ENCODE peak calls at places on chromosomes 12 and 14, in six cellular contexts. G is BJ, M is fibroblast of lung, Y is cardiac fibroblast, A is breast epithelium, J is AG09309. U is an unnamed sample.

GRCh38 chr12:14059538-14059937 is 78.1 kb upstream of the GRIN2B start:
- DNase-seq in G (no peak), M (no peak), Y (no peak), A (no peak), J (no peak), U (no peak)

GRCh38 chr14:68762944-68763831 is 29.7 kb downstream of the ZFP36L1 start:
- DNase-seq in G (no peak), M (peak; percentile 75), Y (peak; percentile 39), A (peak; percentile 67), J (no peak), U (peak; percentile 87)

GRCh38 chr14:74085047-74085637 is 386 bp downstream of the LIN52 start:
- DNase-seq in G (no peak), M (peak; percentile 62), Y (peak; percentile 44), A (peak; percentile 23), J (no peak), U (peak; percentile 18)

GRCh38 chr14:23588884-23589598 is 10.5 kb upstream of the JPH4 start:
- DNase-seq in G (peak; percentile 13), M (peak; percentile 80), Y (peak; percentile 82), A (peak; percentile 78), J (peak; percentile 40), U (peak; percentile 90)

GRCh38 chr12:41034686-41035085 is 153.4 kb upstream of the PDZRN4 start:
- DNase-seq in G (no peak), M (peak; percentile 62), Y (no peak), A (no peak), J (no peak), U (no peak)

GRCh38 chr12:86634706-86635410 is 378.7 kb upstream of the MGAT4C start:
- DNase-seq in G (no peak), M (peak; percentile 36), Y (peak; percentile 21), A (no peak), J (no peak), U (peak; percentile 1)

GRCh38 chr12:124663771-124664366 is 96.5 kb upstream of the NCOR2 start:
- DNase-seq in G (no peak), M (peak; percentile 55), Y (no peak), A (no peak), J (no peak), U (no peak)

GRCh38 chr12:116222358-116222757 is 55.1 kb downstream of the MED13L start:
- DNase-seq in G (peak; percentile 35), M (peak; percentile 94), Y (peak; percentile 97), A (peak; percentile 82), J (peak; percentile 48), U (peak; percentile 96)

GRCh38 chr14:55180006-55180405 is 11.4 kb downstream of the DLGAP5 start:
- DNase-seq in G (no peak), M (no peak), Y (peak; percentile 55), A (no peak), J (no peak), U (no peak)

GRCh38 chr12:94898388-94898787 is 105.1 kb downstream of the NDUFA12 start:
- DNase-seq in G (no peak), M (no peak), Y (peak; percentile 25), A (no peak), J (no peak), U (peak; percentile 14)
- TF ChIP-seq CTCF in G (peak; percentile 26), M (peak; percentile 37), Y (peak; percentile 49), A (no peak), J (peak; percentile 26), U (peak; percentile 36)

GRCh38 chr12:6963741-6964446 is 6.6 kb downstream of the PHB2 start:
- DNase-seq in G (no peak), M (no peak), Y (no peak), A (no peak), J (no peak), U (no peak)
- H3K4me3 ChIP-seq in G (no peak overlapping the region), M (no peak overlapping the region), Y (no peak overlapping the region), A (no peak overlapping the region), J (no peak overlapping the region), U (no peak overlapping the region)

GRCh38 chr12:32303171-32303570 is 96.2 kb upstream of the FGD4 start:
- DNase-seq in G (no peak), M (no peak), Y (no peak), A (no peak), J (no peak), U (no peak)

GRCh38 chr12:32301216-32301615 is 98.1 kb upstream of the FGD4 start:
- DNase-seq in G (no peak), M (no peak), Y (no peak), A (no peak), J (no peak), U (no peak)

GRCh38 chr12:32298917-32299316 is 100.4 kb upstream of the FGD4 start:
- DNase-seq in G (peak; percentile 58), M (no peak), Y (no peak), A (no peak), J (peak; percentile 17), U (no peak)

GRCh38 chr12:32305163-32305562 is 94.2 kb upstream of the FGD4 start:
- DNase-seq in G (no peak), M (no peak), Y (peak; percentile 72), A (no peak), J (no peak), U (peak; percentile 58)

DNA sequence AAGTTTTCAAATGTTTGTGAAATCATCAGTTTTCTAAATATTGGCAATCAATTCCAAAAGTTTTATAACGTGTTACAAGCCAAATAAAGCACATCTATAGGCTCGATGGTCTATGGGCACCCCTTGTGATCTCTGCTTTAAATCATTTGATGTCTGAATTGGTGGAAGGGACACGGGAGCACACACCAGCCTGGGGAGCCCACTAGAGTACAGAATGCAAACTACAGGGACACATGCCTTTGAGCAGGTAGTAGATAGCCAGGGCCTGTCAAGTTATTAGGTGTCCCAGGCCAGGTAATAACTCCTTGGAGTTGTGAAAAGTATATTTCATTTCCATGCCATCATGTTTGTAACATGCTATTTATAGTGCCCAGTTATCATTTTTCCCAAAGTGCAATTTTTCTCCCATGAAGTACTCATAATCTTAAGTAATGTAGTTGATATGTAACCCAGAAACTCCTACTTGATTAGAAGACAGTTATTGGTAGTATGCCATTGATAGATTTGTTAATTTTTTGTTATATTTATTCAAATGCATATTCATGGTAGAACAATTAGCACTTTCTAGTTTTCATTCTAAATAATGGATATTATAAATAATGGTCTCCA is 97.0 kb upstream of the FGD4 start:
- DNase-seq in G (no peak), M (no peak), Y (peak; percentile 56), A (no peak), J (no peak), U (peak; percentile 51)
- TF ChIP-seq CTCF in G (peak; percentile 47), M (peak; percentile 50), Y (peak; percentile 70), A (no peak), J (peak; percentile 54), U (peak; percentile 66)

GRCh38 chr12:102959391-102959790 is 1.9 kb downstream of the ASCL1 start:
- DNase-seq in G (no peak), M (no peak), Y (no peak), A (no peak), J (no peak), U (no peak)
- H3K4me3 ChIP-seq in G (no peak overlapping the region), M (no peak overlapping the region), Y (no peak overlapping the region), A (no peak overlapping the region), J (no peak overlapping the region), U (no peak overlapping the region)

DNA sequence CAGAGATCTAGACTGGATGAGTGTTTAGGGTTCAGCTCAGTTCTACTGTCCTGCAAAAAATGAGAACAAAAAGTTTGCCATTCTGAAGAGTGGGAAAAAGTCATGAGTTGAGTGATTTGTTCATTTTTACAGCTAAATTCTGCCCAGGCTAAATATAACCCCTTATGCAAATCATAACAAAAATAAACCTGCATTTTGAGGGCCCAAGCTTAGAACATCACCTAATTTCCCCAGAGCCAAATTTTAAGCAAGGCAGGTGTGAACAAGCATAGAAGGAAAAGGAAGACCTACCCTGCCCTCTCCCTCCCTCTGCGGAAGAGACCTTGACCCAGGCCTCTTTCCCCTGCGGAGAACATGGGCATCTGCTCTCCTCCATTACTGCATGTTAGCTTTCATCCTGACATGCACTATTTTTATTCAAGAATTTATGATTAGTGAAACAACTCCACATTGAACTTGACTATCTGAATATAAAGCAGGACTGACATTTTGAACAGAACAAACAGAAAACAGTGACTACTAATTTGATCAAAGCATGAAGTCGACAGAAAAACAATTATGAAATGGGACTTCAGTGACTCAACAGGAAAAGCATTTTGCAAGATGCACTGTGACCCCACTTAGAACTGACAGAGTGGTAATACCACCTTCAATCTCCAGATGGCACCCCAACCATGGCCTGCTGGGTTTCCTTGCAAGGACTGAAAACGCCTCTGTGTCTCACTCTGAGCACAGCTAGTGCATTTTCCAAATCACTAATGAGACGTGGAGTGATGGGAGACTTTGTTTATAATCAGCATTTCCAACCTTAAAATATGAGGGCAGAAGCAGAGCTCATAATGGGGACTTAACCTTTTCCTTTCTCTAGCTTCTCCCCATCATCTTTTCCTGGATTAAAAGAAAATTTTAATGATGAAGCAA is 30.9 kb upstream of the SELPLG start:
- DNase-seq in G (peak; percentile 89), M (peak; percentile 91), Y (peak; percentile 99), A (peak; percentile 88), J (peak; percentile 88), U (peak; percentile 98)
- TF ChIP-seq CTCF in G (peak; percentile 92), M (peak; percentile 91), Y (peak; percentile 88), A (peak; percentile 95), J (peak; percentile 93), U (peak; percentile 96)

U was measured in fibroblast of pulmonary artery.